ENCODE peak calls at places on chromosomes 5 and 9, in four cellular contexts. F is endothelial cell of umbilical vein, E is keratinocyte, B is K562. I is an unnamed sample.

GRCh38 chr9:88583901-88584596 is 49.1 kb downstream of the NXNL2 start:
- DNase-seq in F (peak; percentile 56), E (peak; percentile 48), B (no peak), I (peak; percentile 85)

GRCh38 chr5:142915840-142916424 is 145.8 kb downstream of the ARHGAP26 start:
- DNase-seq in B (peak; percentile 41), E (no peak), F (no peak), I (peak; percentile 48)

GRCh38 chr5:36820900-36821299 is 55.7 kb upstream of the NIPBL start:
- DNase-seq in E (no peak), F (no peak), B (peak; percentile 60), I (no peak)

GRCh38 chr5:143698534-143698933 is 113.4 kb upstream of the HMHB1 start:
- DNase-seq in E (no peak), B (no peak), F (no peak), I (no peak)

GRCh38 chr9:81078555-81078954 is 610.8 kb downstream of the TLE1 start:
- DNase-seq in F (no peak), B (no peak), E (no peak), I (peak; percentile 7)

GRCh38 chr5:112735702-112736101 is 2.0 kb upstream of the APC start:
- DNase-seq in F (peak; percentile 49), B (no peak), E (no peak), I (peak; percentile 75)

GRCh38 chr5:10588109-10588775 is 24.4 kb downstream of the ANKRD33B start:
- DNase-seq in F (no peak), E (no peak), B (no peak), I (no peak)

GRCh38 chr5:121399879-121400278 is 451.8 kb upstream of the FTMT start:
- DNase-seq in E (no peak), B (no peak), F (no peak), I (no peak)

GRCh38 chr5:40679998-40680681 is 425 bp downstream of the PTGER4 start:
- DNase-seq in E (no peak), B (no peak), F (no peak), I (no peak)

GRCh38 chr5:135729582-135729879 is 104.9 kb upstream of the SLC25A48 start:
- DNase-seq in B (no peak), E (no peak), F (no peak), I (no peak)

GRCh38 chr5:61805101-61805500 is 473.0 kb downstream of the ZSWIM6 start:
- DNase-seq in B (no peak), E (peak; percentile 61), F (no peak), I (peak; percentile 60)

GRCh38 chr5:61806491-61807020 is 474.5 kb downstream of the ZSWIM6 start:
- DNase-seq in B (no peak), F (no peak), E (no peak), I (no peak)

GRCh38 chr5:61801174-61801573 is 469.1 kb downstream of the ZSWIM6 start:
- DNase-seq in B (no peak), E (no peak), F (no peak), I (no peak)

GRCh38 chr5:61800450-61800849 is 468.4 kb downstream of the ZSWIM6 start:
- DNase-seq in B (no peak), E (no peak), F (no peak), I (no peak)

DNA sequence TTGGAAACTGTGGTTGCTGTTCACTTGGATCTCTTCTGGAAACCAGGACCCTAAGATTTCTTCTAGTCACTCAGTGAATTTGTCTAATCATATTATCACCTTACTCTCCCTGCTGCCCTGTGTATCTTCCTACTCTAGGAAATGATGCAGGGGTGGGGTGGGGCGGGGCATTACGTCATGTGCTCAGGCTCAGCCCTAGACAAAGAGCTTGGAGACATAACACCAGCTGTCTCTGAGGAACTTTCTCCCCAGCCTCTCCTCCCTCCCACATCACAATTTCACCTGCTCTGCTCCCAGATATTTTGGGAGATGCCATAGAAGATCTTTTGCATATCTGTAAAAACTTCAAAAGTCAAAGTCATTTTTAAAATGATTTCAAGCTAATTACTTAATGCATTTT is 470.4 kb downstream of the ZSWIM6 start:
- DNase-seq in F (no peak), B (no peak), E (no peak), I (no peak)
- H3K9me1 ChIP-seq in F (no peaks in the 10 kb centered on the region), B (no peaks in the 10 kb centered on the region), E (no peaks in the 10 kb centered on the region), I (no peaks in the 10 kb centered on the region)

DNA sequence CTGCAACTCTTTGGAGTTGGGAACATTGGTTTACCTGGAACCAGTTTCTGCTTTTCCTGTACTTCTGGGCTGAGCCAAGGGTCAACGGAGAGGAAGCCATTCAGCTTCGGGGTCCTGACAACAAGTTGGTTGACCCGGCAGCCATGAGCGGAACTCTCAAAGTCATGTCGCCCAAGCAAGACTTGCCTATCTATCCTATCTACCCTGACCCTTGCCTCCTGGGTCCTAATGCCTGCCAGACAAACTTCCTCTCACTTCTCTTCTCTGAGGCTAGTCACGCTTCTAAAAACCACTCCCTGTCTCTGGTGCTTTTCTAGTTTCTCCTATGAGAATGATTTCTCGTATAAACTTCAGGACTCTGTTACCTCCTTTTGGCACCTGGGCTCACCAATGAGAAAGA is 44.7 kb upstream of the CRHBP start:
- DNase-seq in F (no peak), E (no peak), B (peak; percentile 1), I (no peak)
- H3K9me1 ChIP-seq in F (no peaks in the 10 kb centered on the region), E (no peaks in the 10 kb centered on the region), B (no peaks in the 10 kb centered on the region), I (no peaks in the 10 kb centered on the region)

GRCh38 chr9:99176527-99177013 is 45.2 kb downstream of the ALG2 start:
- DNase-seq in F (no peak), E (no peak), B (no peak), I (no peak)
- H3K9me1 ChIP-seq in F (no peaks in the 10 kb centered on the region), E (no peaks in the 10 kb centered on the region), B (no peaks in the 10 kb centered on the region), I (peaks cover 2% of the 10 kb centered on the region)

GRCh38 chr5:175853573-175854230 is 17.7 kb upstream of the CPLX2 start:
- DNase-seq in B (no peak), E (no peak), F (no peak), I (no peak)
- H3K9me1 ChIP-seq in B (no peaks in the 10 kb centered on the region), E (no peaks in the 10 kb centered on the region), F (no peaks in the 10 kb centered on the region), I (no peaks in the 10 kb centered on the region)

GRCh38 chr9:18849186-18849724 is 183.8 kb downstream of the SAXO1 start:
- DNase-seq in F (peak; percentile 43), E (no peak), B (no peak), I (no peak)

GRCh38 chr9:18851069-18851468 is 181.9 kb downstream of the SAXO1 start:
- DNase-seq in F (no peak), E (no peak), B (no peak), I (no peak)

GRCh38 chr9:18849910-18850677 is 182.9 kb downstream of the SAXO1 start:
- DNase-seq in B (no peak), E (no peak), F (no peak), I (no peak)

GRCh38 chr9:18848657-18849056 is 184.4 kb downstream of the SAXO1 start:
- DNase-seq in E (no peak), F (no peak), B (no peak), I (no peak)

DNA sequence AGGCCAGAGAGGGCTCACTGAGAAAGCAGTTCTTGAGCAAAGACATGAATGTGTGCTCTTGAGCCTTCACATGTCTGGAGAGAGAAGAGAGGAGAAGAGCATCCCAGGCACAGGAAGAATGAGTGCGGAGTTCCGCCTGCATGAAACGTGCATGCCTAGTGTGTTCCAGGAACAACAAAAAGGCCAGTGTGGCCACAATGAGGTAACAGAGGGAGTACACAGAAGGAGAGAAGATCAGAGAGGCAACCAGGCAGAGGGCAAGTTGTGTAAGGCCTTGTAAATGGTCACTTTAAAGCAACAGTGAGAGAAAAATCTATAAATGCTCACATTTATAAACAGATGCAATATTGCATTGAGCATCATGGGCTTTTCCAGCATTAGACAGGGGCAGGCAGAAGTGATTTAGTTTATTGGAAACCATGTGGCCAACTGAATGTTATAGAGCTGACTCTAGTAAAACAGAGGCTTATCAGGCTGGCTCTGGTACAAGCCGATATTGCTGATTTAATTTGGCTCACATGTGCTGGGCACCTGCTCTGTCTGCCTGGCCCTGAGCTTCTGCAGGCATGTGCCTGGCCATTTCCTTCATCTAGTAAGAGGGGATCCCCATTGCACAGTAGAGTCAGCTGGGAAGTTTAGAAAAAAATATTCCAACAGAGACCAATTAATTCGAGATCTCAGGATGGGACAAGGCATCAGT is 185.3 kb downstream of the SAXO1 start:
- DNase-seq in F (no peak), E (no peak), B (no peak), I (no peak)
- H3K9me1 ChIP-seq in F (no peaks in the 10 kb centered on the region), E (no peaks in the 10 kb centered on the region), B (no peaks in the 10 kb centered on the region), I (no peaks in the 10 kb centered on the region)